ENCODE peak calls at places on chromosomes 4 and X, in nine cellular contexts. One of them, this sample, is unnamed.
A peak's percentile ranks its signal among the peaks of the same experiment; 100 is the strongest.

GRCh38 chr4:181701219-181701618 is 542.0 kb upstream of the TENM3 start:
- DNase-seq in dorsolateral prefrontal cortex: no peak
- DNase-seq in stomach: no peak
- DNase-seq in mammary epithelial cell: no peak
- DNase-seq in upper lobe of right lung: no peak
- DNase-seq in A549: no peak
- DNase-seq in body of pancreas: no peak
- DNase-seq in neural progenitor cell: no peak
- DNase-seq in lower leg skin: no peak
- DNase-seq in this sample: no peak

GRCh38 chr4:26058537-26058936 is 144.5 kb downstream of the SMIM20 start:
- DNase-seq in mammary epithelial cell: peak; percentile 77
- DNase-seq in body of pancreas: peak; percentile 87
- DNase-seq in lower leg skin: no peak
- DNase-seq in A549: no peak
- DNase-seq in neural progenitor cell: no peak
- DNase-seq in dorsolateral prefrontal cortex: no peak
- DNase-seq in stomach: peak; percentile 58
- DNase-seq in upper lobe of right lung: no peak
- DNase-seq in this sample: no peak

GRCh38 chrX:49276671-49277519 is 7.3 kb downstream of the PPP1R3F start:
- DNase-seq in lower leg skin: no peak
- DNase-seq in mammary epithelial cell: no peak
- DNase-seq in upper lobe of right lung: no peak
- DNase-seq in A549: no peak
- DNase-seq in stomach: peak; percentile 32
- DNase-seq in body of pancreas: peak; percentile 62
- DNase-seq in neural progenitor cell: no peak
- DNase-seq in dorsolateral prefrontal cortex: no peak
- DNase-seq in this sample: no peak

GRCh38 chrX:145484740-145485139 is 237.4 kb downstream of the SPANXN1 start:
- DNase-seq in lower leg skin: no peak
- DNase-seq in neural progenitor cell: no peak
- DNase-seq in A549: no peak
- DNase-seq in body of pancreas: no peak
- DNase-seq in dorsolateral prefrontal cortex: no peak
- DNase-seq in upper lobe of right lung: no peak
- DNase-seq in stomach: no peak
- DNase-seq in mammary epithelial cell: no peak
- DNase-seq in this sample: no peak

GRCh38 chr4:86280246-86280645 is 79.6 kb downstream of the MAPK10 start:
- DNase-seq in neural progenitor cell: no peak
- DNase-seq in upper lobe of right lung: no peak
- DNase-seq in body of pancreas: no peak
- DNase-seq in stomach: no peak
- DNase-seq in lower leg skin: no peak
- DNase-seq in A549: no peak
- DNase-seq in mammary epithelial cell: no peak
- DNase-seq in dorsolateral prefrontal cortex: no peak
- DNase-seq in this sample: no peak

GRCh38 chr4:81052119-81053068 is 21.9 kb downstream of the BMP3 start:
- DNase-seq in neural progenitor cell: peak; percentile 82
- DNase-seq in mammary epithelial cell: peak; percentile 26
- DNase-seq in A549: peak; percentile 45
- DNase-seq in upper lobe of right lung: peak; percentile 66
- DNase-seq in lower leg skin: no peak
- DNase-seq in dorsolateral prefrontal cortex: peak; percentile 47
- DNase-seq in stomach: peak; percentile 52
- DNase-seq in body of pancreas: peak; percentile 77
- DNase-seq in this sample: peak; percentile 79

GRCh38 chr4:2893772-2894171 is 50.1 kb downstream of the ADD1 start:
- DNase-seq in lower leg skin: no peak
- DNase-seq in upper lobe of right lung: no peak
- DNase-seq in A549: no peak
- DNase-seq in neural progenitor cell: no peak
- DNase-seq in mammary epithelial cell: no peak
- DNase-seq in stomach: no peak
- DNase-seq in body of pancreas: no peak
- DNase-seq in dorsolateral prefrontal cortex: no peak
- DNase-seq in this sample: no peak

GRCh38 chr4:125070869-125071268 is 243.9 kb upstream of the FAT4 start:
- DNase-seq in mammary epithelial cell: no peak
- DNase-seq in upper lobe of right lung: no peak
- DNase-seq in body of pancreas: peak; percentile 20
- DNase-seq in A549: peak; percentile 5
- DNase-seq in neural progenitor cell: no peak
- DNase-seq in dorsolateral prefrontal cortex: no peak
- DNase-seq in stomach: no peak
- DNase-seq in lower leg skin: no peak
- DNase-seq in this sample: no peak

GRCh38 chr4:154616731-154617130 is 4.3 kb upstream of the FGG start:
- DNase-seq in dorsolateral prefrontal cortex: no peak
- DNase-seq in upper lobe of right lung: no peak
- DNase-seq in neural progenitor cell: no peak
- DNase-seq in A549: no peak
- DNase-seq in mammary epithelial cell: no peak
- DNase-seq in stomach: no peak
- DNase-seq in body of pancreas: no peak
- DNase-seq in lower leg skin: no peak
- DNase-seq in this sample: no peak

GRCh38 chr4:87270144-87270543 is 49.7 kb upstream of the KLHL8 start:
- DNase-seq in neural progenitor cell: peak; percentile 59
- DNase-seq in mammary epithelial cell: peak; percentile 26
- DNase-seq in body of pancreas: peak; percentile 42
- DNase-seq in A549: peak; percentile 51
- DNase-seq in lower leg skin: no peak
- DNase-seq in upper lobe of right lung: no peak
- DNase-seq in stomach: no peak
- DNase-seq in dorsolateral prefrontal cortex: no peak
- DNase-seq in this sample: no peak

GRCh38 chr4:61994036-61994435 is 793.9 kb downstream of the ADGRL3 start:
- DNase-seq in mammary epithelial cell: peak; percentile 5
- DNase-seq in body of pancreas: no peak
- DNase-seq in stomach: no peak
- DNase-seq in upper lobe of right lung: no peak
- DNase-seq in lower leg skin: no peak
- DNase-seq in A549: no peak
- DNase-seq in neural progenitor cell: no peak
- DNase-seq in dorsolateral prefrontal cortex: no peak
- DNase-seq in this sample: no peak

GRCh38 chr4:1793496-1793840 is 375 bp downstream of the FGFR3 start:
- DNase-seq in lower leg skin: no peak
- DNase-seq in mammary epithelial cell: no peak
- DNase-seq in body of pancreas: peak; percentile 58
- DNase-seq in stomach: peak; percentile 58
- DNase-seq in dorsolateral prefrontal cortex: no peak
- DNase-seq in neural progenitor cell: peak; percentile 73
- DNase-seq in A549: peak; percentile 25
- DNase-seq in upper lobe of right lung: peak; percentile 79
- DNase-seq in this sample: no peak
- H3K4me3 ChIP-seq in lower leg skin: peak overlapping the region; percentile 23
- H3K4me3 ChIP-seq in mammary epithelial cell: no peak overlapping the region
- H3K4me3 ChIP-seq in body of pancreas: no peak overlapping the region
- H3K4me3 ChIP-seq in stomach: peak overlapping the region; percentile 55
- H3K4me3 ChIP-seq in dorsolateral prefrontal cortex: peak overlapping the region; percentile 65
- H3K4me3 ChIP-seq in neural progenitor cell: peak overlapping the region; percentile 57
- H3K4me3 ChIP-seq in A549: peak overlapping the region; percentile 62
- H3K4me3 ChIP-seq in upper lobe of right lung: peak overlapping the region; percentile 57
- H3K4me3 ChIP-seq in this sample: no peak overlapping the region

DNA sequence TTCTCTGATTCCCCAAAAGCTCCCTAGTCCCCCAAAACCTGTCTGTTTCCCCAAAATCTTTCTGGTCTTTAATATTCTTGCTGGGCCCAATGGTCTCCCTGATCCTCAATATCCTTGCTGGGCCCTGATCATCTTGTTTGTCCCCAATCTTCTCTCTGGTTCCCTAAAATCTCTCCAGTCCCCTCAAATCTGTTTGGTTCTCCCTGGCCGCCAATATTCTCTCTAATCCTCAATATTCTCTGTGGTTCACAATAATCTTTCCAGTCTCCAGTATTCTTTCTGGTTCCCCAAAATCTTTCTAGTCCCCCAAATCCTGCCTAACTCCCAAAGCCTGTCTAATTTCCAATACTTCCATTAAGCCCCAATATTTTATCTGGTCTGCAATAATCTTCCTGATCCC is 18.5 kb downstream of the P2RY8 start:
- DNase-seq in A549: no peak
- DNase-seq in stomach: no peak
- DNase-seq in body of pancreas: no peak
- DNase-seq in upper lobe of right lung: no peak
- DNase-seq in neural progenitor cell: no peak
- DNase-seq in lower leg skin: no peak
- DNase-seq in dorsolateral prefrontal cortex: no peak
- DNase-seq in mammary epithelial cell: no peak
- DNase-seq in this sample: no peak
- H3K4me3 ChIP-seq in A549: no peak overlapping the region
- H3K4me3 ChIP-seq in stomach: no peak overlapping the region
- H3K4me3 ChIP-seq in body of pancreas: no peak overlapping the region
- H3K4me3 ChIP-seq in upper lobe of right lung: no peak overlapping the region
- H3K4me3 ChIP-seq in neural progenitor cell: no peak overlapping the region
- H3K4me3 ChIP-seq in lower leg skin: no peak overlapping the region
- H3K4me3 ChIP-seq in dorsolateral prefrontal cortex: no peak overlapping the region
- H3K4me3 ChIP-seq in mammary epithelial cell: no peak overlapping the region
- H3K4me3 ChIP-seq in this sample: no peak overlapping the region

GRCh38 chr4:121379276-121379675 is 1.5 kb downstream of the QRFPR start:
- DNase-seq in stomach: no peak
- DNase-seq in upper lobe of right lung: no peak
- DNase-seq in neural progenitor cell: no peak
- DNase-seq in dorsolateral prefrontal cortex: no peak
- DNase-seq in A549: no peak
- DNase-seq in lower leg skin: no peak
- DNase-seq in mammary epithelial cell: no peak
- DNase-seq in body of pancreas: no peak
- DNase-seq in this sample: no peak
- H3K4me3 ChIP-seq in stomach: no peak overlapping the region
- H3K4me3 ChIP-seq in upper lobe of right lung: no peak overlapping the region
- H3K4me3 ChIP-seq in neural progenitor cell: no peak overlapping the region
- H3K4me3 ChIP-seq in dorsolateral prefrontal cortex: no peak overlapping the region
- H3K4me3 ChIP-seq in A549: no peak overlapping the region
- H3K4me3 ChIP-seq in lower leg skin: no peak overlapping the region
- H3K4me3 ChIP-seq in mammary epithelial cell: peak overlapping the region; percentile 55
- H3K4me3 ChIP-seq in body of pancreas: no peak overlapping the region
- H3K4me3 ChIP-seq in this sample: no peak overlapping the region

GRCh38 chrX:134551365-134552095 is 91.6 kb downstream of the HPRT1 start:
- DNase-seq in body of pancreas: no peak
- DNase-seq in stomach: no peak
- DNase-seq in neural progenitor cell: peak; percentile 25
- DNase-seq in dorsolateral prefrontal cortex: no peak
- DNase-seq in upper lobe of right lung: no peak
- DNase-seq in lower leg skin: no peak
- DNase-seq in A549: no peak
- DNase-seq in mammary epithelial cell: no peak
- DNase-seq in this sample: no peak
- H3K4me3 ChIP-seq in body of pancreas: no peak overlapping the region
- H3K4me3 ChIP-seq in stomach: peak overlapping the region; percentile 55
- H3K4me3 ChIP-seq in neural progenitor cell: peak overlapping the region; percentile 43
- H3K4me3 ChIP-seq in dorsolateral prefrontal cortex: peak overlapping the region; percentile 55
- H3K4me3 ChIP-seq in upper lobe of right lung: peak overlapping the region; percentile 51
- H3K4me3 ChIP-seq in lower leg skin: no peak overlapping the region
- H3K4me3 ChIP-seq in A549: no peak overlapping the region
- H3K4me3 ChIP-seq in mammary epithelial cell: no peak overlapping the region
- H3K4me3 ChIP-seq in this sample: peak overlapping the region; percentile 62

GRCh38 chrX:64291106-64291505 is 60.7 kb upstream of the ASB12 start:
- DNase-seq in body of pancreas: no peak
- DNase-seq in upper lobe of right lung: no peak
- DNase-seq in neural progenitor cell: no peak
- DNase-seq in A549: no peak
- DNase-seq in stomach: no peak
- DNase-seq in dorsolateral prefrontal cortex: no peak
- DNase-seq in lower leg skin: no peak
- DNase-seq in mammary epithelial cell: no peak
- DNase-seq in this sample: no peak
- H3K4me3 ChIP-seq in body of pancreas: no peak overlapping the region
- H3K4me3 ChIP-seq in upper lobe of right lung: no peak overlapping the region
- H3K4me3 ChIP-seq in neural progenitor cell: no peak overlapping the region
- H3K4me3 ChIP-seq in A549: no peak overlapping the region
- H3K4me3 ChIP-seq in stomach: no peak overlapping the region
- H3K4me3 ChIP-seq in dorsolateral prefrontal cortex: no peak overlapping the region
- H3K4me3 ChIP-seq in lower leg skin: no peak overlapping the region
- H3K4me3 ChIP-seq in mammary epithelial cell: no peak overlapping the region
- H3K4me3 ChIP-seq in this sample: no peak overlapping the region

DNA sequence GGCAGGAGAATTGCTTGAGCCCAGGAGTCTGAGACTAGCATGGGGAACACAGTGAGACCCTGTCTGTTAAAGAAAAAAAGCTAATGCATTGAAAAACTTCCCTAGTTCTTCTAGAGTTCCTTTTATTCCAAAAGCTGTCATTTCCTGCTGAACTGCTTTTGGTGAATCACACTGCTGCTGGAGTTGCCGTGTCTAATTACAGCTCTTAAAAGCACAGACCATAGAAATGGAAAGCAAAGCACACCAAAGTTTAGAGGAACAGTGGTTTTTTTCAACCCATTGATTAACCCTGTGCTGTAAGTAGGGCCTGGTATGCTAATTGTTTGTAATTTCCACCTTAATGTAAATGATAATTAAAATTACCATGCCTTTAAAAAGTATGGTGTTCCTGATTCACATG is 52.4 kb downstream of the SEPTIN11 start:
- DNase-seq in dorsolateral prefrontal cortex: no peak
- DNase-seq in mammary epithelial cell: peak; percentile 56
- DNase-seq in body of pancreas: no peak
- DNase-seq in neural progenitor cell: peak; percentile 46
- DNase-seq in upper lobe of right lung: no peak
- DNase-seq in A549: no peak
- DNase-seq in lower leg skin: no peak
- DNase-seq in stomach: no peak
- DNase-seq in this sample: no peak
- H3K4me3 ChIP-seq in dorsolateral prefrontal cortex: no peak overlapping the region
- H3K4me3 ChIP-seq in mammary epithelial cell: no peak overlapping the region
- H3K4me3 ChIP-seq in body of pancreas: no peak overlapping the region
- H3K4me3 ChIP-seq in neural progenitor cell: no peak overlapping the region
- H3K4me3 ChIP-seq in upper lobe of right lung: no peak overlapping the region
- H3K4me3 ChIP-seq in A549: no peak overlapping the region
- H3K4me3 ChIP-seq in lower leg skin: no peak overlapping the region
- H3K4me3 ChIP-seq in stomach: no peak overlapping the region
- H3K4me3 ChIP-seq in this sample: no peak overlapping the region

GRCh38 chr4:84683486-84683885 is 100.6 kb downstream of the CDS1 start:
- DNase-seq in lower leg skin: no peak
- DNase-seq in upper lobe of right lung: no peak
- DNase-seq in dorsolateral prefrontal cortex: no peak
- DNase-seq in body of pancreas: no peak
- DNase-seq in A549: no peak
- DNase-seq in stomach: no peak
- DNase-seq in neural progenitor cell: no peak
- DNase-seq in mammary epithelial cell: no peak
- DNase-seq in this sample: peak; percentile 56

GRCh38 chr4:84680956-84681355 is 98.0 kb downstream of the CDS1 start:
- DNase-seq in stomach: no peak
- DNase-seq in body of pancreas: no peak
- DNase-seq in dorsolateral prefrontal cortex: no peak
- DNase-seq in A549: no peak
- DNase-seq in upper lobe of right lung: no peak
- DNase-seq in mammary epithelial cell: no peak
- DNase-seq in lower leg skin: no peak
- DNase-seq in neural progenitor cell: no peak
- DNase-seq in this sample: no peak

GRCh38 chr4:84683065-84683464 is 100.1 kb downstream of the CDS1 start:
- DNase-seq in body of pancreas: no peak
- DNase-seq in stomach: no peak
- DNase-seq in A549: no peak
- DNase-seq in lower leg skin: no peak
- DNase-seq in neural progenitor cell: no peak
- DNase-seq in upper lobe of right lung: no peak
- DNase-seq in dorsolateral prefrontal cortex: no peak
- DNase-seq in mammary epithelial cell: no peak
- DNase-seq in this sample: no peak

GRCh38 chr4:84678976-84679744 is 96.2 kb downstream of the CDS1 start:
- DNase-seq in neural progenitor cell: no peak
- DNase-seq in body of pancreas: no peak
- DNase-seq in stomach: no peak
- DNase-seq in A549: no peak
- DNase-seq in mammary epithelial cell: no peak
- DNase-seq in upper lobe of right lung: no peak
- DNase-seq in lower leg skin: peak; percentile 66
- DNase-seq in dorsolateral prefrontal cortex: peak; percentile 52
- DNase-seq in this sample: peak; percentile 15

GRCh38 chr4:84681488-84682274 is 98.8 kb downstream of the CDS1 start:
- DNase-seq in lower leg skin: no peak
- DNase-seq in dorsolateral prefrontal cortex: no peak
- DNase-seq in mammary epithelial cell: peak; percentile 58
- DNase-seq in A549: no peak
- DNase-seq in upper lobe of right lung: no peak
- DNase-seq in stomach: no peak
- DNase-seq in neural progenitor cell: peak; percentile 60
- DNase-seq in body of pancreas: no peak
- DNase-seq in this sample: no peak
- H3K4me3 ChIP-seq in lower leg skin: no peak overlapping the region
- H3K4me3 ChIP-seq in dorsolateral prefrontal cortex: no peak overlapping the region
- H3K4me3 ChIP-seq in mammary epithelial cell: no peak overlapping the region
- H3K4me3 ChIP-seq in A549: no peak overlapping the region
- H3K4me3 ChIP-seq in upper lobe of right lung: no peak overlapping the region
- H3K4me3 ChIP-seq in stomach: no peak overlapping the region
- H3K4me3 ChIP-seq in neural progenitor cell: no peak overlapping the region
- H3K4me3 ChIP-seq in body of pancreas: no peak overlapping the region
- H3K4me3 ChIP-seq in this sample: no peak overlapping the region